ENCODE peak calls at places on chromosome X, in nine cellular contexts. R, J, S, M, X, Y, G, C and K are unnamed samples.

GRCh38 chrX:10177620-10178019 is 20.8 kb downstream of the CLCN4 start:
- DNase-seq in R (no peak), J (no peak), S (no peak), M (no peak), X (no peak), Y (peak), G (no peak), C (no peak), K (no peak)

GRCh38 chrX:53086464-53086863 is 4.3 kb downstream of the TSPYL2 start:
- DNase-seq in R (no peak), J (no peak), S (no peak), M (no peak), X (no peak), Y (no peak), G (peak), C (no peak), K (no peak)

GRCh38 chrX:13868481-13869040 is 51.7 kb upstream of the GPM6B start:
- DNase-seq in R (no peak), J (no peak), S (no peak), M (no peak), X (no peak), Y (peak), G (no peak), C (no peak), K (no peak)

GRCh38 chrX:16610121-16610565 is 39.8 kb upstream of the S100G start:
- DNase-seq in R (no peak), J (no peak), S (no peak), M (no peak), X (no peak), Y (peak), G (no peak), C (no peak), K (no peak)

GRCh38 chrX:17456526-17456925 is 81.5 kb downstream of the NHS start:
- DNase-seq in R (no peak), J (no peak), S (no peak), M (peak), X (no peak), Y (no peak), G (no peak), C (no peak), K (no peak)

GRCh38 chrX:48496660-48497059 is 12.1 kb upstream of the PORCN start:
- DNase-seq in R (no peak), J (no peak), S (no peak), M (no peak), X (no peak), Y (no peak), G (no peak), C (no peak), K (peak)

GRCh38 chrX:130347336-130347735 is 7.6 kb downstream of the SLC25A14 start:
- DNase-seq in R (no peak), J (no peak), S (no peak), M (no peak), X (no peak), Y (no peak), G (no peak), C (no peak), K (no peak)

GRCh38 chrX:15926622-15927021 is 72.0 kb upstream of the AP1S2 start:
- DNase-seq in R (no peak), J (no peak), S (no peak), M (no peak), X (no peak), Y (no peak), G (no peak), C (no peak), K (no peak)

GRCh38 chrX:11944486-11944885 is 186.4 kb downstream of the MSL3 start:
- DNase-seq in R (no peak), J (no peak), S (peak), M (peak), X (peak), Y (peak), G (no peak), C (peak), K (no peak)

GRCh38 chrX:47571215-47571614 is 10.2 kb downstream of the ARAF start:
- DNase-seq in R (no peak), J (no peak), S (no peak), M (no peak), X (no peak), Y (no peak), G (no peak), C (peak), K (no peak)

GRCh38 chrX:74490249-74490648 is 69.0 kb downstream of the SLC16A2 start:
- DNase-seq in R (no peak), J (no peak), S (no peak), M (no peak), X (peak), Y (no peak), G (no peak), C (no peak), K (no peak)

GRCh38 chrX:74493806-74494205 is 72.5 kb downstream of the SLC16A2 start:
- DNase-seq in R (no peak), J (no peak), S (no peak), M (peak), X (no peak), Y (no peak), G (no peak), C (no peak), K (no peak)

GRCh38 chrX:74492720-74493201 is 71.5 kb downstream of the SLC16A2 start:
- DNase-seq in R (no peak), J (no peak), S (no peak), M (peak), X (peak), Y (no peak), G (no peak), C (no peak), K (no peak)
- TF ChIP-seq CTCF in R (no peak), J (peak), S (no peak), M (peak), X (no peak), Y (no peak), G (no peak), C (peak), K (peak)

GRCh38 chrX:136607236-136607635 is 40.7 kb upstream of the CD40LG start:
- DNase-seq in R (no peak), J (no peak), S (no peak), M (no peak), X (no peak), Y (no peak), G (no peak), C (no peak), K (no peak)

DNA sequence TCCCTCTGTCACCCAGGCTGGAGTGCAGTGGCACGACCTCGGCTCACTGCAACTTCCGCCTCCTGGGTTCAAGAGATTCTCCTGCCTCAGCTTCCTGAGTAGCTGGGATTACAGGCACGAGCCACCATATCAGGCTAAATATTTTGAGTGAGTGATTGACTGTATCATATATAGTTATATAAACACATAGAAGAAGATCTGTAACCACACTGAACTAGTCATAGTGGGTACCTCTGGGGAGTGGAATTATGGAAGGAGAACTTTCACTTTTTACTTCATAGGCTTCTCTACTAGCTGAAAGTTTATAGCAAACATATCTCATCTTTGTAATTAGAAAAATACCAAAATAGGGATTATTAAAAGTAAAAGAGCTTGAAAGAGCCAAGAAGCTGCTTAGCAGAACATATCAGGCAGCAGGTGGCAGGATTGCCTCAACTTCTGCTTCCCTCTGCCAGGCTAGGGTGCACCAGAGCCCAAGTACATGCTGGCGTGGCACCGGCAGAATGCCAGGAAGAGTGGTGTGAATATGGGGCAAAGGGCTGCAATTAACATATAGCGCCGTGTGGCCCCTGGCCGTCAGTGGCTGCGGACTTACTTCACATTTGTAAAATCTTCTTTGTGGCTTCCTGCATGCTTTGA is 39.5 kb upstream of the CD40LG start:
- DNase-seq in R (peak), J (peak), S (no peak), M (peak), X (peak), Y (peak), G (peak), C (peak), K (no peak)
- TF ChIP-seq CTCF in R (peak), J (peak), S (peak), M (peak), X (peak), Y (peak), G (no peak), C (peak), K (peak)

GRCh38 chrX:70433848-70434351 is 10.7 kb upstream of the DLG3 start:
- DNase-seq in R (peak), J (peak), S (peak), M (peak), X (peak), Y (no peak), G (peak), C (peak), K (no peak)
- TF ChIP-seq CTCF in R (peak), J (peak), S (peak), M (peak), X (peak), Y (peak), G (peak), C (peak), K (peak)

GRCh38 chrX:8179653-8180052 is 8.6 kb upstream of the VCX2 start:
- DNase-seq in R (no peak), J (no peak), S (no peak), M (no peak), X (peak), Y (no peak), G (no peak), C (no peak), K (no peak)
- TF ChIP-seq CTCF in R (peak), J (no peak), S (no peak), M (peak), X (no peak), Y (no peak), G (no peak), C (no peak), K (peak)

DNA sequence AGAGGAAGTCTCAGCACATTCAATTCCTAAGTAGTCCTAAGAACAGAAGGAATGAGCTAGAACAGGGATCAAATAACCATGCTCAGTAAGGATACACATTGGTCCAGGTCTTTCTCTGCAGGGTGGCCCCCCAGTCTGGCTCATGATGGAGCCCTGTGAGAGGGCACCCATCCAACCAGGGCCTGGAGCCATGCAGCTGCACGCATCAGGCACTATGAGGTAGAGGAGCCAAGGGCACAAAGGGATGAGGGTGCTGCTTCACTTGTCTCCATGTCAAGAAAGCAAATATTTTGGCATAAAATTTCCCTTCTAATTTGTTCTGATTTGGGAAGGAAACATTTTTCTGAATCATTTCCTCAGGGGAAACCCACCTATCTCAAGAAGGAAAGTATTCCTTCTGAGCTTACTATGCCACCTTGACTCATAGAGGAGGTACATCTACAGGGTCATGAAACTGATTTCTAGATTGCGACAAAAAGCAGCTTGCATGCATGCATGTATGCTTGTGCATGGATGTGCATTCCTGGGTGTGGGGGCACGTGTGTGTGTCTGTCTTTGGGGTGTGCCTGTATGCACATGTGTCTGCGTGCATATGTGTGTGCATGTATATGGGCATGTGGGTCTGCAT is 600.3 kb downstream of the MID1IP1 start:
- DNase-seq in R (no peak), J (no peak), S (no peak), M (no peak), X (no peak), Y (no peak), G (no peak), C (no peak), K (no peak)
- TF ChIP-seq CTCF in R (no peak), J (no peak), S (no peak), M (no peak), X (no peak), Y (no peak), G (no peak), C (no peak), K (no peak)

GRCh38 chrX:104486691-104487090 is 79.3 kb upstream of the IL1RAPL2 start:
- DNase-seq in R (no peak), J (no peak), S (no peak), M (no peak), X (no peak), Y (no peak), G (no peak), C (no peak), K (no peak)

GRCh38 chrX:104482757-104483156 is 83.2 kb upstream of the IL1RAPL2 start:
- DNase-seq in R (no peak), J (no peak), S (no peak), M (no peak), X (peak), Y (no peak), G (no peak), C (no peak), K (no peak)
- TF ChIP-seq CTCF in R (no peak), J (peak), S (no peak), M (peak), X (no peak), Y (no peak), G (no peak), C (no peak), K (peak)

DNA sequence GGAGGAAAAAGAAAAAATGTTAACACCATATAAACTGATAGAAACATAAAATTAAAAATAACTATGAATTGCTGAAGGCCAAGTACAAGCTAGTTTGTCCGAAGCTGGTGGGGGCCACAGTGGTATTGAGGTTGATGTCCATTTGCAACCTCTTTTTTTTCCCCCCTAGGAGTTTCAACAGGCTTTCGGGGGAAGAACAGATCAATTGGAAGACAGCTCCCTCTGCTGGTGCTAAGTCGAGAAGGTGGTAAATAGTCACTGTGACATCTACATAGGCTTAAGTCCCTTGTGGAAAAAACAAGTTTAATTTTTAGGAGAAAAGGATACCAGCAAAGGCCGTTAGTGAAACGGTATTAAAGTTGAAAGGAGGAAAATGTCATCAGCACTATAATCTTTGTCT is 115.7 kb upstream of the ZXDA start:
- DNase-seq in R (peak), J (peak), S (peak), M (peak), X (peak), Y (peak), G (no peak), C (peak), K (no peak)
- TF ChIP-seq CTCF in R (peak), J (peak), S (peak), M (peak), X (peak), Y (peak), G (peak), C (peak), K (peak)

DNA sequence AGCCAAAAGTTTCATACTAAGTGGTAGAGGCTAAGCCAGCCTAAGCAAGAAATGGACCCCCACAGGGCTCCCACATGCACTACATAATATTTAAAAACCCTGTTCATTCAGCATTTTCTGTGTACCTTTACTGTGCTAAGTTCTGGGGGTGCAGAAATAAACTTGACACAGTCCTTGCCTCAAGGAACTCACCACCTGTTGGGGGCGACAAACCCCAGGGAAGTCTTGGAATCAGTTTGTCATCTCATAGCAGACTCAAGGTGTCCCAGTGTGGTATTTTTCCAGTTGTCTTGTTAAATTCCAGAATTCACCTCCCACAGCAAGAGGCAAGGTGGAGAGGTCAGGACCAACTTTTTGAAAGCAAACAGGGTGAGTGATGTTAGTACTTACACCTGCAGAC is 43.1 kb downstream of the ATG4A start:
- DNase-seq in R (no peak), J (no peak), S (no peak), M (no peak), X (no peak), Y (no peak), G (no peak), C (no peak), K (no peak)
- TF ChIP-seq CTCF in R (no peak), J (peak), S (no peak), M (peak), X (no peak), Y (no peak), G (no peak), C (no peak), K (no peak)